ENCODE peak calls at places on chromosomes 11 and 22, in seven cellular contexts. One of them, this sample, is unnamed.

GRCh38 chr22:19828035-19828401 is 26.7 kb downstream of the GNB1L start:
- DNase-seq in endothelial cell: no peak
- DNase-seq in iPS DF 6.9: no peak
- DNase-seq in AG10803: no peak
- DNase-seq in effector memory CD8-positive, alpha-beta T cell: no peak
- DNase-seq in HTR-8/SVneo: no peak
- DNase-seq in left ventricle myocardium inferior: no peak
- DNase-seq in this sample: no peak

GRCh38 chr11:130785376-130786110 is 130.7 kb downstream of the SNX19 start:
- DNase-seq in left ventricle myocardium inferior: no peak
- DNase-seq in HTR-8/SVneo: no peak
- DNase-seq in endothelial cell: no peak
- DNase-seq in iPS DF 6.9: no peak
- DNase-seq in effector memory CD8-positive, alpha-beta T cell: no peak
- DNase-seq in AG10803: peak; percentile 53
- DNase-seq in this sample: no peak

GRCh38 chr11:19919050-19919561 is 206.5 kb downstream of the NAV2 start:
- DNase-seq in iPS DF 6.9: no peak
- DNase-seq in HTR-8/SVneo: peak; percentile 67
- DNase-seq in left ventricle myocardium inferior: peak; percentile 41
- DNase-seq in endothelial cell: no peak
- DNase-seq in AG10803: peak; percentile 97
- DNase-seq in effector memory CD8-positive, alpha-beta T cell: no peak
- DNase-seq in this sample: no peak

GRCh38 chr11:108895579-108896480 is 231.0 kb downstream of the DDX10 start:
- DNase-seq in iPS DF 6.9: no peak
- DNase-seq in left ventricle myocardium inferior: no peak
- DNase-seq in effector memory CD8-positive, alpha-beta T cell: no peak
- DNase-seq in AG10803: peak; percentile 44
- DNase-seq in HTR-8/SVneo: peak; percentile 51
- DNase-seq in endothelial cell: no peak
- DNase-seq in this sample: no peak

GRCh38 chr22:46977656-46978343 is 215.3 kb downstream of the TBC1D22A start:
- DNase-seq in HTR-8/SVneo: no peak
- DNase-seq in endothelial cell: no peak
- DNase-seq in iPS DF 6.9: no peak
- DNase-seq in left ventricle myocardium inferior: no peak
- DNase-seq in effector memory CD8-positive, alpha-beta T cell: no peak
- DNase-seq in AG10803: no peak
- DNase-seq in this sample: no peak

GRCh38 chr11:134714021-134714656 is 302.1 kb upstream of the B3GAT1 start:
- DNase-seq in AG10803: no peak
- DNase-seq in effector memory CD8-positive, alpha-beta T cell: no peak
- DNase-seq in left ventricle myocardium inferior: no peak
- DNase-seq in iPS DF 6.9: no peak
- DNase-seq in HTR-8/SVneo: no peak
- DNase-seq in endothelial cell: no peak
- DNase-seq in this sample: no peak

GRCh38 chr22:46865052-46865434 is 102.6 kb downstream of the TBC1D22A start:
- DNase-seq in left ventricle myocardium inferior: no peak
- DNase-seq in effector memory CD8-positive, alpha-beta T cell: no peak
- DNase-seq in iPS DF 6.9: no peak
- DNase-seq in HTR-8/SVneo: no peak
- DNase-seq in endothelial cell: no peak
- DNase-seq in AG10803: no peak
- DNase-seq in this sample: no peak

GRCh38 chr11:66192181-66192888 is 76.1 kb upstream of the RAB1B start:
- DNase-seq in iPS DF 6.9: no peak
- DNase-seq in effector memory CD8-positive, alpha-beta T cell: no peak
- DNase-seq in HTR-8/SVneo: no peak
- DNase-seq in AG10803: peak; percentile 26
- DNase-seq in endothelial cell: no peak
- DNase-seq in left ventricle myocardium inferior: no peak
- DNase-seq in this sample: no peak

GRCh38 chr11:59193741-59194140 is 19.0 kb downstream of the MPEG1 start:
- DNase-seq in iPS DF 6.9: no peak
- DNase-seq in left ventricle myocardium inferior: no peak
- DNase-seq in HTR-8/SVneo: no peak
- DNase-seq in AG10803: no peak
- DNase-seq in endothelial cell: no peak
- DNase-seq in effector memory CD8-positive, alpha-beta T cell: no peak
- DNase-seq in this sample: no peak

GRCh38 chr11:2825886-2826678 is 59.5 kb downstream of the CDKN1C start:
- DNase-seq in HTR-8/SVneo: peak; percentile 98
- DNase-seq in iPS DF 6.9: no peak
- DNase-seq in AG10803: peak; percentile 99
- DNase-seq in endothelial cell: no peak
- DNase-seq in left ventricle myocardium inferior: peak; percentile 60
- DNase-seq in effector memory CD8-positive, alpha-beta T cell: no peak
- DNase-seq in this sample: no peak

GRCh38 chr11:19633276-19633675 is 79.4 kb upstream of the NAV2 start:
- DNase-seq in iPS DF 6.9: no peak
- DNase-seq in AG10803: peak; percentile 39
- DNase-seq in left ventricle myocardium inferior: peak; percentile 19
- DNase-seq in endothelial cell: no peak
- DNase-seq in effector memory CD8-positive, alpha-beta T cell: no peak
- DNase-seq in HTR-8/SVneo: no peak
- DNase-seq in this sample: no peak

GRCh38 chr22:20967697-20968201 is 694 bp downstream of the AIFM3 start:
- DNase-seq in HTR-8/SVneo: no peak
- DNase-seq in effector memory CD8-positive, alpha-beta T cell: no peak
- DNase-seq in endothelial cell: no peak
- DNase-seq in left ventricle myocardium inferior: no peak
- DNase-seq in iPS DF 6.9: no peak
- DNase-seq in AG10803: no peak
- DNase-seq in this sample: no peak